ENCODE peak calls at places on chromosomes 16 and 17, in six cellular contexts. One of them, this sample, is unnamed.

GRCh38 chr16:85392756-85393673 is 220.1 kb upstream of the GSE1 start:
- DNase-seq in GM10248: no peak
- DNase-seq in IMR-90: no peak
- DNase-seq in brain microvascular endothelial cell: no peak
- DNase-seq in osteocyte: no peak
- DNase-seq in GM12878: no peak
- DNase-seq in this sample: no peak

GRCh38 chr17:42850964-42851363 is at the start of gene AOC3:
- DNase-seq in GM10248: no peak
- DNase-seq in IMR-90: no peak
- DNase-seq in brain microvascular endothelial cell: no peak
- DNase-seq in osteocyte: no peak
- DNase-seq in GM12878: no peak
- DNase-seq in this sample: no peak

GRCh38 chr17:32558997-32559650 is 72.3 kb downstream of the CDK5R1 start:
- DNase-seq in GM10248: peak
- DNase-seq in IMR-90: no peak
- DNase-seq in brain microvascular endothelial cell: no peak
- DNase-seq in osteocyte: no peak
- DNase-seq in GM12878: peak
- DNase-seq in this sample: no peak

GRCh38 chr16:79334127-79334526 is 266.4 kb downstream of the MAF start:
- DNase-seq in GM10248: no peak
- DNase-seq in IMR-90: no peak
- DNase-seq in brain microvascular endothelial cell: no peak
- DNase-seq in osteocyte: no peak
- DNase-seq in GM12878: no peak
- DNase-seq in this sample: no peak

GRCh38 chr16:50301626-50302471 is 35.5 kb downstream of the ADCY7 start:
- DNase-seq in GM10248: no peak
- DNase-seq in IMR-90: peak
- DNase-seq in brain microvascular endothelial cell: peak
- DNase-seq in osteocyte: peak
- DNase-seq in GM12878: no peak
- DNase-seq in this sample: peak

GRCh38 chr17:41338961-41339485 is 11.6 kb downstream of the KRT33A start:
- DNase-seq in GM10248: no peak
- DNase-seq in IMR-90: peak
- DNase-seq in brain microvascular endothelial cell: no peak
- DNase-seq in osteocyte: no peak
- DNase-seq in GM12878: peak
- DNase-seq in this sample: peak

GRCh38 chr17:77498056-77498785 is 357.5 kb downstream of the SEC14L1 start:
- DNase-seq in GM10248: no peak
- DNase-seq in IMR-90: no peak
- DNase-seq in brain microvascular endothelial cell: no peak
- DNase-seq in osteocyte: no peak
- DNase-seq in GM12878: no peak
- DNase-seq in this sample: no peak

GRCh38 chr17:46020023-46020735 is 21.1 kb downstream of the STH start:
- DNase-seq in GM10248: peak
- DNase-seq in IMR-90: no peak
- DNase-seq in brain microvascular endothelial cell: no peak
- DNase-seq in osteocyte: no peak
- DNase-seq in GM12878: peak
- DNase-seq in this sample: no peak

GRCh38 chr17:1878419-1879121 is 48.8 kb downstream of the RPA1 start:
- DNase-seq in GM10248: no peak
- DNase-seq in IMR-90: no peak
- DNase-seq in brain microvascular endothelial cell: no peak
- DNase-seq in osteocyte: no peak
- DNase-seq in GM12878: no peak
- DNase-seq in this sample: no peak

GRCh38 chr17:81291662-81292061 is 3.4 kb downstream of the SLC38A10 start:
- DNase-seq in GM10248: peak
- DNase-seq in IMR-90: peak
- DNase-seq in brain microvascular endothelial cell: peak
- DNase-seq in osteocyte: no peak
- DNase-seq in GM12878: no peak
- DNase-seq in this sample: no peak

GRCh38 chr16:72612271-72612670 is 435.7 kb downstream of the ZFHX3 start:
- DNase-seq in GM10248: no peak
- DNase-seq in IMR-90: peak
- DNase-seq in brain microvascular endothelial cell: no peak
- DNase-seq in osteocyte: no peak
- DNase-seq in GM12878: no peak
- DNase-seq in this sample: no peak

GRCh38 chr16:75580-76501 is 2.2 kb upstream of the MPG start:
- DNase-seq in GM10248: no peak
- DNase-seq in IMR-90: peak
- DNase-seq in brain microvascular endothelial cell: peak
- DNase-seq in osteocyte: no peak
- DNase-seq in GM12878: no peak
- DNase-seq in this sample: peak

GRCh38 chr16:67561501-67561823 is 864 bp upstream of the CTCF start:
- DNase-seq in GM10248: no peak
- DNase-seq in IMR-90: no peak
- DNase-seq in brain microvascular endothelial cell: no peak
- DNase-seq in osteocyte: no peak
- DNase-seq in GM12878: no peak
- DNase-seq in this sample: no peak

GRCh38 chr17:67441052-67441738 is 64.1 kb downstream of the PITPNC1 start:
- DNase-seq in GM10248: peak
- DNase-seq in IMR-90: peak
- DNase-seq in brain microvascular endothelial cell: peak
- DNase-seq in osteocyte: no peak
- DNase-seq in GM12878: no peak
- DNase-seq in this sample: peak

GRCh38 chr16:72474511-72475123 is 302.7 kb upstream of the PMFBP1 start:
- DNase-seq in GM10248: no peak
- DNase-seq in IMR-90: peak
- DNase-seq in brain microvascular endothelial cell: peak
- DNase-seq in osteocyte: no peak
- DNase-seq in GM12878: no peak
- DNase-seq in this sample: peak

GRCh38 chr17:48577330-48577945 is 712 bp downstream of the HOXB4 start:
- DNase-seq in GM10248: no peak
- DNase-seq in IMR-90: peak
- DNase-seq in brain microvascular endothelial cell: no peak
- DNase-seq in osteocyte: no peak
- DNase-seq in GM12878: no peak
- DNase-seq in this sample: no peak

GRCh38 chr16:521381-522210 is 5.9 kb upstream of the CAPN15 start:
- DNase-seq in GM10248: no peak
- DNase-seq in IMR-90: no peak
- DNase-seq in brain microvascular endothelial cell: no peak
- DNase-seq in osteocyte: no peak
- DNase-seq in GM12878: no peak
- DNase-seq in this sample: no peak

GRCh38 chr16:3268294-3268693 is 11.9 kb upstream of the MEFV start:
- DNase-seq in GM10248: no peak
- DNase-seq in IMR-90: no peak
- DNase-seq in brain microvascular endothelial cell: no peak
- DNase-seq in osteocyte: no peak
- DNase-seq in GM12878: no peak
- DNase-seq in this sample: no peak

GRCh38 chr16:65069090-65069489 is 52.8 kb downstream of the CDH11 start:
- DNase-seq in GM10248: no peak
- DNase-seq in IMR-90: peak
- DNase-seq in brain microvascular endothelial cell: peak
- DNase-seq in osteocyte: no peak
- DNase-seq in GM12878: no peak
- DNase-seq in this sample: peak

GRCh38 chr16:4626396-4626795 is 1.8 kb downstream of the MGRN1 start:
- DNase-seq in GM10248: no peak
- DNase-seq in IMR-90: no peak
- DNase-seq in brain microvascular endothelial cell: no peak
- DNase-seq in osteocyte: no peak
- DNase-seq in GM12878: no peak
- DNase-seq in this sample: no peak

GRCh38 chr16:66130296-66130910 is 236.1 kb upstream of the CDH5 start:
- DNase-seq in GM10248: no peak
- DNase-seq in IMR-90: peak
- DNase-seq in brain microvascular endothelial cell: peak
- DNase-seq in osteocyte: no peak
- DNase-seq in GM12878: no peak
- DNase-seq in this sample: peak

GRCh38 chr17:19332371-19333131 is 30.0 kb downstream of the B9D1 start:
- DNase-seq in GM10248: no peak
- DNase-seq in IMR-90: no peak
- DNase-seq in brain microvascular endothelial cell: no peak
- DNase-seq in osteocyte: no peak
- DNase-seq in GM12878: no peak
- DNase-seq in this sample: no peak

GRCh38 chr17:50479522-50480141 is 972 bp downstream of the RSAD1 start:
- DNase-seq in GM10248: peak
- DNase-seq in IMR-90: peak
- DNase-seq in brain microvascular endothelial cell: peak
- DNase-seq in osteocyte: peak
- DNase-seq in GM12878: peak
- DNase-seq in this sample: peak
- TF ChIP-seq CTCF in GM10248: peak
- TF ChIP-seq CTCF in IMR-90: peak
- TF ChIP-seq CTCF in brain microvascular endothelial cell: peak
- TF ChIP-seq CTCF in osteocyte: peak
- TF ChIP-seq CTCF in GM12878: peak
- TF ChIP-seq CTCF in this sample: peak

GRCh38 chr17:57735707-57736106 is 9.4 kb downstream of the CCDC182 start:
- DNase-seq in GM10248: no peak
- DNase-seq in IMR-90: no peak
- DNase-seq in brain microvascular endothelial cell: no peak
- DNase-seq in osteocyte: no peak
- DNase-seq in GM12878: no peak
- DNase-seq in this sample: no peak

GRCh38 chr17:57733085-57733484 is 12.0 kb downstream of the CCDC182 start:
- DNase-seq in GM10248: no peak
- DNase-seq in IMR-90: no peak
- DNase-seq in brain microvascular endothelial cell: no peak
- DNase-seq in osteocyte: no peak
- DNase-seq in GM12878: no peak
- DNase-seq in this sample: no peak

GRCh38 chr17:57737450-57737849 is 7.6 kb downstream of the CCDC182 start:
- DNase-seq in GM10248: no peak
- DNase-seq in IMR-90: no peak
- DNase-seq in brain microvascular endothelial cell: no peak
- DNase-seq in osteocyte: no peak
- DNase-seq in GM12878: no peak
- DNase-seq in this sample: no peak

GRCh38 chr17:57732062-57732461 is 13.0 kb downstream of the CCDC182 start:
- DNase-seq in GM10248: no peak
- DNase-seq in IMR-90: no peak
- DNase-seq in brain microvascular endothelial cell: no peak
- DNase-seq in osteocyte: no peak
- DNase-seq in GM12878: no peak
- DNase-seq in this sample: no peak

GRCh38 chr17:57735230-57735629 is 9.9 kb downstream of the CCDC182 start:
- DNase-seq in GM10248: no peak
- DNase-seq in IMR-90: no peak
- DNase-seq in brain microvascular endothelial cell: no peak
- DNase-seq in osteocyte: no peak
- DNase-seq in GM12878: no peak
- DNase-seq in this sample: no peak
- TF ChIP-seq CTCF in GM10248: no peak
- TF ChIP-seq CTCF in IMR-90: no peak
- TF ChIP-seq CTCF in brain microvascular endothelial cell: no peak
- TF ChIP-seq CTCF in osteocyte: no peak
- TF ChIP-seq CTCF in GM12878: no peak
- TF ChIP-seq CTCF in this sample: no peak

DNA sequence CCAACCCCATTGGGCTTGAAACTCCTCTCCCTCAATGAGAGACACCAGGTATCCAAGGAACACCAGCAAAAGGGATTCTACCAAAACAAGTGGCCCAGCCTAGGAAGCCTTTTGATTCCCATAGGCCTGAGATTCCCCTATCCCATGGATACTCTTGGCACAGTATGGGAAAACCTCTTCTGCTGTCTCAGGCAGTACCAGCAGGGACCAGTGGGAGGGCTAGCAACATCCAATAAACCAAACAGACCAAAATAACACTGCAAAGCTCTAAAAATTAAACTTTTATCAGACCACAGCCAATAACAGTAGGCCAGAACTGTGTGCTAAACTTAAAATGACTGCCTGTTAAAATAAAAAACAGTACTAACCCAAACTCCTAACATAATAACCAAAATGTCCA is 153.9 kb upstream of the CES5A start:
- DNase-seq in GM10248: no peak
- DNase-seq in IMR-90: no peak
- DNase-seq in brain microvascular endothelial cell: no peak
- DNase-seq in osteocyte: no peak
- DNase-seq in GM12878: no peak
- DNase-seq in this sample: no peak
- TF ChIP-seq CTCF in GM10248: no peak
- TF ChIP-seq CTCF in IMR-90: no peak
- TF ChIP-seq CTCF in brain microvascular endothelial cell: no peak
- TF ChIP-seq CTCF in osteocyte: no peak
- TF ChIP-seq CTCF in GM12878: no peak
- TF ChIP-seq CTCF in this sample: no peak

GRCh38 chr17:75639771-75640555 is 6.7 kb downstream of the SMIM5 start:
- DNase-seq in GM10248: no peak
- DNase-seq in IMR-90: no peak
- DNase-seq in brain microvascular endothelial cell: no peak
- DNase-seq in osteocyte: no peak
- DNase-seq in GM12878: no peak
- DNase-seq in this sample: no peak
- TF ChIP-seq CTCF in GM10248: no peak
- TF ChIP-seq CTCF in IMR-90: no peak
- TF ChIP-seq CTCF in brain microvascular endothelial cell: no peak
- TF ChIP-seq CTCF in osteocyte: no peak
- TF ChIP-seq CTCF in GM12878: no peak
- TF ChIP-seq CTCF in this sample: peak

DNA sequence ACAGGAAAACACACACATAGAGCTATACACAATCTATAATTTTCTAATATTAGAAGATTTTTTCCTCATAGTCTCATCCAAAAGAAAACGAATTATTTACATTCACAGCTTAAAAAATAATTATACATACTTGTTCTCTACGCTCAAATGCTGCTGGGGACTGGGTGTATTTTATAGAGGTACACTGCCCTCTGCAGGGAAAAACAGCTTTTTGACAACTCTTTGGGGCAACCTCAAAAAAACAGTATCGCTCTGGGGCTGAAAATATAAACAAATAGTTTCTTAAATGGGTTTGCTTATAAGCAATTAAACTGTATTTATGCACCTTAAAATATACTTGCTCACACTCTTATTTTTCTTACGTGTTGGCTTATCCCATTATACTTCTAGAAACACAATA is 261.8 kb upstream of the PSMD7 start:
- DNase-seq in GM10248: peak
- DNase-seq in IMR-90: peak
- DNase-seq in brain microvascular endothelial cell: peak
- DNase-seq in osteocyte: no peak
- DNase-seq in GM12878: no peak
- DNase-seq in this sample: no peak
- TF ChIP-seq CTCF in GM10248: peak
- TF ChIP-seq CTCF in IMR-90: peak
- TF ChIP-seq CTCF in brain microvascular endothelial cell: peak
- TF ChIP-seq CTCF in osteocyte: peak
- TF ChIP-seq CTCF in GM12878: peak
- TF ChIP-seq CTCF in this sample: peak

This sample was measured in HFFc6.